ENCODE peak calls at places on chromosomes 2 and 18, in seven cellular contexts. R is Calu3; B is putamen; H is stimulated activated CD4-positive, alpha-beta T cell treated with anti-CD3 and anti-CD28 coated beads, Interleukin-15, amount 100 ng/mL, for 1 hour; Z is GM13977; T is stimulated activated CD8-positive, alpha-beta memory T cell treated with anti-CD3 and anti-CD28 coated beads, Interleukin-12 subunit alpha, Interleukin-12 subunit beta, amount 100 ng/mL, for 1 hour; J is activated effector memory CD4-positive, alpha-beta T cell treated with anti-CD3 and anti-CD28 coated beads, Interleukin-2, amount 50 U/mL, for 16 hours. F is an unnamed sample.

GRCh38 chr2:106068415-106068814 is 125.7 kb downstream of the UXS1 start:
- DNase-seq in R (no peak), B (no peak), H (no peak), Z (no peak), T (no peak), J (no peak), F (no peak)

GRCh38 chr2:43803113-43803512 is 29.3 kb downstream of the DYNC2LI1 start:
- DNase-seq in R (no peak), B (no peak), H (no peak), Z (no peak), T (no peak), J (no peak), F (no peak)

GRCh38 chr2:75788925-75789324 is 78.2 kb upstream of the GCFC2 start:
- DNase-seq in R (no peak), B (no peak), H (no peak), Z (no peak), T (no peak), J (no peak), F (no peak)

GRCh38 chr2:231680284-231680991 is 27.9 kb upstream of the PTMA start:
- DNase-seq in R (peak), B (no peak), H (no peak), Z (no peak), T (no peak), J (no peak), F (no peak)

GRCh38 chr2:20011276-20012031 is 1.0 kb downstream of the MATN3 start:
- DNase-seq in R (no peak), B (no peak), H (no peak), Z (no peak), T (no peak), J (no peak), F (no peak)

GRCh38 chr2:239661334-239662312 is 260.8 kb upstream of the HDAC4 start:
- DNase-seq in R (no peak), B (no peak), H (no peak), Z (no peak), T (no peak), J (no peak), F (no peak)

GRCh38 chr18:23641937-23642666 is 20.6 kb downstream of the ANKRD29 start:
- DNase-seq in R (no peak), B (no peak), H (no peak), Z (no peak), T (no peak), J (no peak), F (no peak)

GRCh38 chr2:64819371-64819770 is 165.7 kb upstream of the SERTAD2 start:
- DNase-seq in R (no peak), B (no peak), H (no peak), Z (no peak), T (no peak), J (no peak), F (no peak)

GRCh38 chr2:41595235-41595634 is 452.6 kb upstream of the PKDCC start:
- DNase-seq in R (no peak), B (no peak), H (no peak), Z (no peak), T (no peak), J (no peak), F (no peak)

GRCh38 chr2:174750923-174751441 is 13.3 kb downstream of the CHRNA1 start:
- DNase-seq in R (no peak), B (no peak), H (no peak), Z (no peak), T (no peak), J (peak), F (no peak)

GRCh38 chr18:71047882-71048281 is 759.0 kb downstream of the SOCS6 start:
- DNase-seq in R (no peak), B (no peak), H (no peak), Z (no peak), T (no peak), J (no peak), F (no peak)

GRCh38 chr2:219689676-219690628 is 62.5 kb downstream of the SLC4A3 start:
- DNase-seq in R (peak), B (peak), H (no peak), Z (peak), T (peak), J (no peak), F (peak)

GRCh38 chr2:46493971-46494250 is 14.5 kb downstream of the TMEM247 start:
- DNase-seq in R (no peak), B (peak), H (no peak), Z (no peak), T (no peak), J (no peak), F (no peak)

GRCh38 chr2:16149349-16150243 is 209.2 kb downstream of the MYCN start:
- DNase-seq in R (no peak), B (no peak), H (no peak), Z (no peak), T (no peak), J (no peak), F (no peak)

GRCh38 chr2:177051278-177051677 is 161.3 kb upstream of the HNRNPA3 start:
- DNase-seq in R (no peak), B (no peak), H (no peak), Z (no peak), T (no peak), J (no peak), F (no peak)

GRCh38 chr18:79574938-79575525 is 104.6 kb upstream of the CTDP1 start:
- DNase-seq in R (no peak), B (no peak), H (no peak), Z (no peak), T (no peak), J (peak), F (no peak)

GRCh38 chr2:1850031-1850430 is 105.7 kb upstream of the PXDN start:
- DNase-seq in R (no peak), B (no peak), H (no peak), Z (no peak), T (no peak), J (no peak), F (no peak)

GRCh38 chr2:26925100-26925791 is 45.2 kb upstream of the MAPRE3 start:
- DNase-seq in R (no peak), B (no peak), H (no peak), Z (no peak), T (no peak), J (no peak), F (no peak)

GRCh38 chr2:23425338-23425871 is 40.4 kb downstream of the KLHL29 start:
- DNase-seq in R (no peak), B (no peak), H (no peak), Z (no peak), T (no peak), J (no peak), F (no peak)

GRCh38 chr2:201261911-201262310 is 1.6 kb downstream of the CASP8 start:
- DNase-seq in R (no peak), B (no peak), H (no peak), Z (no peak), T (no peak), J (no peak), F (no peak)

F was measured in activated CD4-positive, CD25-positive, alpha-beta regulatory T cell treated with anti-CD3 and anti-CD28 coated beads, Interleukin-2, amount 50 U/mL, for 16 hours.